ENCODE peak calls at places on chromosomes 7 and 10, in six cellular contexts. R is GM12891, T is K562, A is HepG2, C is H1, D is GM12878. S is an unnamed sample.

GRCh38 chr10:47326306-47326926 is 4.2 kb downstream of the GDF2 start:
- DNase-seq in R (no peak), A (no peak), D (no peak), C (no peak), T (peak), S (no peak)

GRCh38 chr7:103866919-103867318 is 122.5 kb downstream of the RELN start:
- DNase-seq in A (peak), C (no peak), R (no peak), T (no peak), D (no peak), S (no peak)

GRCh38 chr7:4791738-4792536 is 16.5 kb downstream of the AP5Z1 start:
- DNase-seq in T (peak), D (no peak), R (peak), A (peak), C (peak), S (no peak)

GRCh38 chr10:92381543-92381954 is 90.6 kb downstream of the MARCHF5 start:
- DNase-seq in T (no peak), A (no peak), C (no peak), D (no peak), R (no peak), S (no peak)

GRCh38 chr7:54705436-54705835 is 53.6 kb downstream of the SEC61G start:
- DNase-seq in R (no peak), T (no peak), D (peak), A (no peak), C (no peak), S (no peak)

GRCh38 chr7:82411732-82412131 is 31.8 kb downstream of the CACNA2D1 start:
- DNase-seq in A (no peak), R (no peak), C (no peak), D (no peak), T (no peak), S (no peak)

GRCh38 chr7:100856871-100857282 is 4.4 kb downstream of the SLC12A9 start:
- DNase-seq in A (no peak), R (no peak), D (no peak), T (no peak), C (no peak), S (no peak)

GRCh38 chr10:133474833-133475734 is 21.3 kb downstream of the SCART1 start:
- DNase-seq in R (no peak), T (no peak), A (no peak), C (no peak), D (no peak), S (no peak)

GRCh38 chr7:100675581-100676350 is 2.2 kb downstream of the GNB2 start:
- DNase-seq in T (peak), A (no peak), R (peak), C (no peak), D (peak), S (peak)

GRCh38 chr7:47516985-47517590 is 64.8 kb downstream of the TNS3 start:
- DNase-seq in A (no peak), C (no peak), D (no peak), R (no peak), T (no peak), S (no peak)

DNA sequence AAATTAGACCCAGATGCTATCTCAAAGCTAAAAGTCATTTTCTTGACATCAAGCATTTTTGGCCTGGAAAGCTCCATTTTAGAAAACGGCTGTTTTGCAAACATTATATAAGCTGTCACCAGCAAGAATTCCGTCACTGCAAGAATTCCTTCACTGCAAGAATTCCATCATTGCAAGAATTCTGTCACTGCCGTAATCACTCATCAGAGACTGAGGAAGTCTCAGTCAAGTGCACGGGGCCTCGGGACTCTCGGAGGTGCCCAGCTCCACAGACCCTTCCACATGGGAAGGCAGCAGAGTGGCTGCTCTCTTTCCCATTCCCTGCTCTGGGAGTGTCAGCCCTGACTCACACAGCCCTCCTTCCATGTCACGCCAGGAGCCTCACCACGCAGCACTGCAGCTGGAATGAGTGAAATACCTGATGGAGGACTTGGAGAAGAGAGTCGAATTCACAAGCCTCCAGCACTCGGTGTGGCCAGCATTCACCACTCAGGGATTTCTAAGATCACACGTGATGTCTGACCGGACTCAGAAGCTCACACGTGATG is 168.3 kb downstream of the PTPRN2 start:
- DNase-seq in A (no peak), D (no peak), T (no peak), C (no peak), R (no peak), S (no peak)
- TF ChIP-seq POLR2A in A (no peak), D (no peak), T (no peak), C (no peak), R (no peak), S (no peak)

DNA sequence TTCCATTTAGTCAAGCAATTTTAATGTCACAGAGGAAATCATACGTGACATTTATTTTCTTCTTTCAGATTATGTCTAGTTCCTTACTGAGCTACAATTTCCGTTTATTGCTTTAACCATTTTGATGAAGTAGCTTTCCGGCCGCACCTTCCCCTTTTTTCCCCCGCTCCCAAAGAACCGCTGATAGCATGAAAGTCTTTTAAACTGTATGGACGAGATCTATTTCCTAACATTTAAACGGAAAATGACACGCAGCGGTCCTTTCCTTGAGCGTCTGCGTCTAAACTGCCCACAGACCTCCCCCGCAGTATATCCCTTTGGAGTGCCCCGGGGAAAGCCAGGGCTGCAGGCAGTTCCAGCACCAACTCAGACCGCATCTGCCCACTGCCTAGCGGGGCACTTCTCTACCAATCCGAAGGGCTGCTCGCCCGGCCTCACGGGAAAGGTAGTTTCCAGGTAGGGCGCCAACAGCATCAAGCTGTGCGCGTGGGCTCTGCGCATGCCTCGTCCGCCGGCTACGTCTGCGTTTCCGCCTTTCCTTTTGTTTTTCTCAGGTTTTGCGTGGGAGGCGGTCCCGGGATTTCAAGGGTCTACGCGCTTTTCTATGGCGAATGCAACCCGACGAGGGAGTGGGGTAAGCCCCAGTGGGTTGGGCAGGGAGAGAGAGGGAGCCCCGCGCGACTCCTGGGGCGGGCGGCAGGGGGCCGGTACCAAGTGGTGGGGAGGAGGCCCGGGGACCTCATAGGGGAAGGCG is at the start of gene ZNF33A:
- DNase-seq in R (peak), A (peak), D (peak), T (peak), C (peak), S (peak)
- TF ChIP-seq POLR2AphosphoS5 in R (no peak), A (peak), D (peak), T (peak), C (no peak), S (peak)

GRCh38 chr10:68330852-68331454 is 911 bp upstream of the HNRNPH3 start:
- DNase-seq in A (no peak), T (no peak), D (no peak), C (no peak), R (no peak), S (no peak)

GRCh38 chr10:68332259-68333057 is at the start of gene PBLD:
- DNase-seq in C (peak), T (peak), A (peak), R (peak), D (no peak), S (peak)

GRCh38 chr10:68329506-68329861 is 2.4 kb upstream of the HNRNPH3 start:
- DNase-seq in C (no peak), A (no peak), R (no peak), D (no peak), T (no peak), S (no peak)

GRCh38 chr10:68331455-68332258 is at the start of gene HNRNPH3:
- DNase-seq in R (peak), T (peak), D (peak), C (peak), A (peak), S (peak)

GRCh38 chr10:68327889-68328786 is 3.7 kb upstream of the HNRNPH3 start:
- DNase-seq in R (no peak), C (no peak), A (peak), D (no peak), T (no peak), S (no peak)
- TF ChIP-seq TAF1 in R (no peak), C (no peak), A (no peak), D (no peak), T (no peak), S (no peak)

GRCh38 chr7:150373049-150373801 is 4.6 kb downstream of the REPIN1 start:
- DNase-seq in T (peak), D (no peak), A (no peak), C (no peak), R (no peak), S (no peak)
- TF ChIP-seq POLR2A in T (peak), D (no peak), A (peak), C (peak), R (peak), S (no peak)

GRCh38 chr10:95377950-95378349 is 87.1 kb upstream of the PDLIM1 start:
- DNase-seq in D (no peak), R (no peak), C (no peak), A (no peak), T (no peak), S (no peak)
- TF ChIP-seq POLR2AphosphoS5 in D (no peak), R (no peak), C (no peak), A (no peak), T (no peak), S (no peak)

S was measured in GM12892.